ENCODE peak calls at places on chromosomes 16 and 17, in four cellular contexts. J is progenitor cell of endocrine pancreas, G is CD14-positive monocyte, O is fibroblast of pulmonary artery. Q is an unnamed sample.

GRCh38 chr16:54505479-54506247 is 219.1 kb upstream of the IRX3 start:
- DNase-seq in O (peak), G (no peak), J (no peak), Q (no peak)

GRCh38 chr17:77546772-77547201 is 406.0 kb downstream of the SEC14L1 start:
- DNase-seq in J (no peak), G (no peak), O (no peak), Q (no peak)

GRCh38 chr17:56694825-56695224 is 101.3 kb downstream of the NOG start:
- DNase-seq in G (no peak), J (no peak), O (no peak), Q (no peak)

GRCh38 chr16:85545227-85545818 is 67.8 kb upstream of the GSE1 start:
- DNase-seq in J (no peak), G (no peak), O (no peak), Q (no peak)

GRCh38 chr16:85913688-85914422 is 14.9 kb downstream of the IRF8 start:
- DNase-seq in O (no peak), G (peak), J (no peak), Q (no peak)

GRCh38 chr16:30382398-30383015 is at the start of gene SEPTIN1:
- DNase-seq in O (no peak), G (no peak), J (no peak), Q (no peak)

GRCh38 chr17:31417051-31417792 is 25.7 kb downstream of the RAB11FIP4 start:
- DNase-seq in O (no peak), J (no peak), G (no peak), Q (no peak)

GRCh38 chr16:83305092-83305491 is 502.7 kb upstream of the HSBP1 start:
- DNase-seq in G (no peak), J (no peak), O (peak), Q (no peak)

GRCh38 chr17:32882734-32883133 is 5.8 kb upstream of the MYO1D start:
- DNase-seq in O (no peak), G (no peak), J (no peak), Q (no peak)

GRCh38 chr17:57104461-57105175 is 19.6 kb downstream of the AKAP1 start:
- DNase-seq in G (no peak), O (no peak), J (no peak), Q (no peak)

GRCh38 chr17:71585540-71585939 is 535.3 kb upstream of the SOX9 start:
- DNase-seq in G (no peak), J (no peak), O (no peak), Q (no peak)

GRCh38 chr17:81259058-81259605 is 20.0 kb downstream of the NDUFAF8 start:
- DNase-seq in G (no peak), O (no peak), J (no peak), Q (no peak)

GRCh38 chr17:32525116-32525515 is 38.3 kb downstream of the CDK5R1 start:
- DNase-seq in O (peak), J (no peak), G (no peak), Q (no peak)

GRCh38 chr17:33947762-33948161 is 307.3 kb upstream of the CCL2 start:
- DNase-seq in J (no peak), G (no peak), O (no peak), Q (no peak)

GRCh38 chr16:68445458-68445857 is 2.9 kb downstream of the SMPD3 start:
- DNase-seq in G (peak), J (peak), O (peak), Q (no peak)

GRCh38 chr17:62206550-62206949 is 141.5 kb upstream of the MED13 start:
- DNase-seq in G (no peak), O (no peak), J (no peak), Q (no peak)

GRCh38 chr16:50699345-50700159 is 6.1 kb downstream of the NOD2 start:
- DNase-seq in G (peak), O (peak), J (no peak), Q (no peak)

GRCh38 chr16:73735018-73735417 is 561.6 kb upstream of the PSMD7 start:
- DNase-seq in O (peak), G (no peak), J (no peak), Q (no peak)

GRCh38 chr17:17344507-17345293 is 41.5 kb downstream of the NT5M start:
- DNase-seq in O (no peak), G (no peak), J (no peak), Q (peak)

GRCh38 chr16:66619036-66619435 is 14.5 kb downstream of the CMTM3 start:
- DNase-seq in O (peak), J (no peak), G (no peak), Q (no peak)

GRCh38 chr17:9444687-9445086 is 130.9 kb downstream of the STX8 start:
- DNase-seq in G (no peak), O (no peak), J (no peak), Q (no peak)

GRCh38 chr17:83186751-83187421 is 107.5 kb downstream of the METRNL start:
- DNase-seq in G (no peak), J (no peak), O (no peak), Q (no peak)

GRCh38 chr16:3509470-3509928 is 8.7 kb downstream of the CLUAP1 start:
- DNase-seq in O (no peak), J (no peak), G (no peak), Q (no peak)

GRCh38 chr17:81481011-81481799 is 31.4 kb downstream of the ACTG1 start:
- DNase-seq in O (peak), J (no peak), G (no peak), Q (no peak)

GRCh38 chr16:20242568-20243240 is 84.6 kb downstream of the GP2 start:
- DNase-seq in O (no peak), G (no peak), J (no peak), Q (no peak)

GRCh38 chr16:963913-964695 is 6.7 kb downstream of the LMF1 start:
- DNase-seq in O (no peak), G (no peak), J (no peak), Q (no peak)

GRCh38 chr16:81665588-81665987 is 113.5 kb upstream of the PLCG2 start:
- DNase-seq in O (no peak), G (no peak), J (no peak), Q (no peak)

GRCh38 chr16:67967183-67967955 is 1.1 kb downstream of the SLC12A4 start:
- DNase-seq in G (no peak), O (no peak), J (no peak), Q (no peak)

GRCh38 chr17:63150994-63151464 is 185.0 kb downstream of the TANC2 start:
- DNase-seq in O (peak), J (no peak), G (no peak), Q (no peak)

GRCh38 chr17:59558953-59559352 is 6.5 kb upstream of the DHX40 start:
- DNase-seq in J (no peak), G (no peak), O (peak), Q (no peak)
- TF ChIP-seq CTCF in J (peak), G (peak), O (peak), Q (no peak)

DNA sequence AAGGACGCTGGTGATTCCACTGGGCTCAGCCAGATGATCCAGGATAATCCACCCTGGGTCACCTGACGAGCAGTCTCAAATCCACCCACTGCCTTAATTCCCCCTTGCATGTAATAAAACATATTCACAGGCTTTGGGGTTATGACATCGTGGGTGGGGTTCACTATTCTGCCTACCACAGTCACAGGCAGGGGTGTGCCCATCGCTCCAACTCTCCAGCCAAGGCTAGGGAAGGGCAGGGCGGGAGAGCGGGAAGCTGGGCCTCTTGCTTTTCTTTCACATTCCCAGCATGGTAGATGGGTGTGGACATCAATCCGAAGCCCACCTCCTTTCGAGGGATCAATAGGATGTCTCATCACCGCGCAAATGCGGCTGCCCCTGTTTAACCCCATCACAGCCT is 12.7 kb upstream of the CD300LD start:
- DNase-seq in G (no peak), J (no peak), O (no peak), Q (no peak)
- TF ChIP-seq CTCF in G (no peak), J (no peak), O (no peak), Q (no peak)

DNA sequence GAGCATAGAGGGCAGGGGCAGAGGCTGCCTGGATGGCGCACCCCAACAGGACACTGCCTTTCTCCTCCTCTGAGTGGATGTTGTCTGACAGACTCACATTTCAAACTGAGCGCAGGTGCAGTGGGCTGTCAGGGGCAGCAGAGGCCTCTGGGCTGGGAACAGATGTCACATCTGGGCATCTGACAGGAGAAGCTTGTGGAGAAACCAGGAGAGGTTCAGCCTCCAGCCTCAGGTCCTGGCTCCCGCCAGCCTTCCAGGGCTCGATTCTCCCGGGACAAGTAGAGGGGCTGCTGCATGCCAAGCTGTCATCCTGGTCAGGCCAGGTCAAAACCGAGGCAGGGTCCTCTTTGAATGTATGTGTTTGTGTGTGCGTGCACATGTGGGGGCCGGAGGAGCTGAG is 67.7 kb upstream of the SDK2 start:
- DNase-seq in J (no peak), G (no peak), O (no peak), Q (no peak)
- TF ChIP-seq CTCF in J (no peak), G (no peak), O (no peak), Q (no peak)

DNA sequence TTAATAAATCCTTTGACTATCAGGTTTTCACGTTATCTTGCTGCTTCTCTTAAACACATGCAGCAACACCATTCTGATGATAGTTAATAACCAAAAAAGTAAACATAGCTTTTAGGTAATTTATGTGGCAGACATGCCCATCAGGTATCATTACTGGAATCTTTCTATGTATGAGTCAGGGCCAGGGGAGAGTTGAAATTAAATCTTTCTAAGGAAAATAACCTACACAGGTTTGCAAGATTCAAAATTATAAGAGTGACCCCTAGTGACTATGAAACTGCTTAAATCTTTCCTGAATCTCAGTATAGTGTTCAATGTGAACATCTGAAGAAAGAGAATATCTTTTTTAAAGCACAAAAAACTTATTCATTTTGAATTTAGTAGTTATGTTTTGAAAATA is 666.6 kb downstream of the CDH11 start:
- DNase-seq in J (no peak), O (peak), G (no peak), Q (no peak)
- TF ChIP-seq CTCF in J (no peak), O (peak), G (no peak), Q (no peak)

DNA sequence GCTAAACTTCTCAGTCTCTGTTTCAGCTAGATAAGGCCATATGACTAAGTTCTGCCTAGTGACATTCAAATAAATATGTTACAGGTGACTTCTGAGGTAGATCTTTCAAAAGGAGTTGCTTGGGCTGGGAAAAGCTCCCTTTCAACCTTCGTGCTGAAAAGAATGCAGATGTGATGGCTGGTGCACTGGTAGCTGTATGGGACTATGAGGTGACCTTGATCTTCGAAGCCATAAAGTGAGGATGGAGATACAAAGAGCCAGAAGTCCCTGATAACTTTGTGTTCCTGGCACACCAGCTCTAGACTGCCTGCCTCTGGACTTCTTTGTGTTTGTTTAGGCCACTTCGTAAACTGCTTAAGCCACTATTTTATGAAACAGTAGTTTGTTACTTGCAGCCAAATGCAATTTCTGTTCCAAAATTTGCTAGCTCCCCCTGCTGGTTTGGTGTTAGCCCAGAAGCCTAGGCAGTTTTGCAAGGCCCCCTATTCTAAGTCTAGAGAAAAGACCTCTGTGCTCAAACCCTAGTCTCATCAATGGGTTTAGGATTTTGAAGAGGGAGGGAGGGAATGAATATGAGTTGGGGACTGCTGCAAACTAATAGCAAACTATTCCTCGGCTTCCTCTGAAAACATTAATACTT is 23.3 kb upstream of the ERCC4 start:
- DNase-seq in O (peak), G (no peak), J (no peak), Q (no peak)
- TF ChIP-seq CTCF in O (peak), G (peak), J (no peak), Q (no peak)

GRCh38 chr16:72195609-72196008 is 23.7 kb upstream of the PMFBP1 start:
- DNase-seq in G (no peak), J (peak), O (no peak), Q (no peak)
- TF ChIP-seq CTCF in G (no peak), J (peak), O (peak), Q (no peak)

GRCh38 chr16:89411335-89411850 is 79.0 kb downstream of the ANKRD11 start:
- DNase-seq in G (no peak), J (no peak), O (no peak), Q (no peak)
- TF ChIP-seq CTCF in G (no peak), J (no peak), O (no peak), Q (no peak)

GRCh38 chr16:11104168-11105037 is 151.6 kb downstream of the SOCS1 start:
- DNase-seq in J (no peak), O (no peak), G (no peak), Q (no peak)

GRCh38 chr16:11101695-11102522 is 154.1 kb downstream of the SOCS1 start:
- DNase-seq in J (no peak), O (peak), G (no peak), Q (no peak)

GRCh38 chr16:11100239-11100750 is 155.7 kb downstream of the SOCS1 start:
- DNase-seq in G (no peak), O (peak), J (no peak), Q (no peak)

GRCh38 chr16:11101283-11101682 is 154.7 kb downstream of the SOCS1 start:
- DNase-seq in J (no peak), O (no peak), G (no peak), Q (no peak)

DNA sequence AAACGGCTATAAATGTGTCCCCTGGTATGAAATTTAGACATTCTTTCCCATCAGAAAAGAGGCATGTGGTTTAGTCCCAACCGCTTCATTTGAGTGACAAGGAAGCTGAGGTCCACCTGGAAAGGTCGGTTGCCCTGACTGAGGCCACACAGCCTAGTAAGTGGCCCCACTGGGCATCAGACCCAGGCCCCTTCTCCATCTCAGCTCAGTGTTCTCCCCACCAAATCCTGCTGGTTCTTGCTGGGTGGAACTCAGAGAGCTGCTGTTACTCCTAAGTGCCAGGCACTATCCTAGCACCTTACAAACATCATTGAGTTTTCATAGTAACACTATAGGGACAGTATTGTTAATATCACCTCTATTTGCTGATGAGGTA is 153.5 kb downstream of the SOCS1 start:
- DNase-seq in G (no peak), O (no peak), J (no peak), Q (no peak)
- TF ChIP-seq CTCF in G (no peak), O (no peak), J (no peak), Q (no peak)

Q was measured in mesothelial cell of epicardium.